ENCODE peak calls at places on chromosomes 5 and 9, in four cellular contexts. Q is CD8-positive, alpha-beta memory T cell; M is NCI-H1092; L is stimulated activated CD8-positive, alpha-beta memory T cell treated with anti-CD3 and anti-CD28 coated beads, Interleukin-12 subunit alpha, Interleukin-12 subunit beta, amount 100 ng/mL, for 4 hours. C is an unnamed sample.

GRCh38 chr5:100970646-100971045 is 67.6 kb upstream of the ST8SIA4 start:
- DNase-seq in Q (no peak), M (no peak), L (no peak), C (no peak)

GRCh38 chr5:10262121-10262774 is 12.2 kb downstream of the CCT5 start:
- DNase-seq in Q (no peak), M (no peak), L (no peak), C (no peak)

GRCh38 chr9:127074561-127075548 is 47.6 kb downstream of the ANGPTL2 start:
- DNase-seq in Q (no peak), M (no peak), L (no peak), C (no peak)

GRCh38 chr5:140292212-140293040 is 10.5 kb downstream of the PFDN1 start:
- DNase-seq in Q (no peak), M (no peak), L (no peak), C (no peak)

GRCh38 chr9:136902259-136902821 is 16.0 kb downstream of the TRAF2 start:
- DNase-seq in Q (peak; percentile 78), M (no peak), L (peak; percentile 63), C (peak; percentile 60)

GRCh38 chr5:23139338-23140171 is 286.4 kb upstream of the CDH12 start:
- DNase-seq in Q (no peak), M (peak; percentile 14), L (no peak), C (no peak)

GRCh38 chr9:89277043-89277442 is 34.0 kb upstream of the CKS2 start:
- DNase-seq in Q (no peak), M (no peak), L (no peak), C (no peak)

GRCh38 chr5:131792900-131793299 is 3.9 kb downstream of the FNIP1 start:
- DNase-seq in Q (no peak), M (no peak), L (no peak), C (no peak)

GRCh38 chr5:122346897-122347581 is 35.0 kb downstream of the SNCAIP start:
- DNase-seq in Q (no peak), M (no peak), L (no peak), C (no peak)

GRCh38 chr5:159174511-159175168 is 34.7 kb downstream of the RNF145 start:
- DNase-seq in Q (no peak), M (no peak), L (no peak), C (no peak)

GRCh38 chr9:117412006-117412715 is 2.7 kb downstream of the ASTN2 start:
- DNase-seq in Q (no peak), M (peak; percentile 44), L (no peak), C (no peak)

GRCh38 chr5:56680731-56681130 is 134.6 kb upstream of the MAP3K1 start:
- DNase-seq in Q (no peak), M (no peak), L (no peak), C (no peak)

GRCh38 chr9:12843735-12844134 is 68.9 kb downstream of the LURAP1L start:
- DNase-seq in Q (no peak), M (no peak), L (no peak), C (no peak)

GRCh38 chr9:84493284-84493947 is 152.9 kb upstream of the SLC28A3 start:
- DNase-seq in Q (no peak), M (no peak), L (no peak), C (no peak)

GRCh38 chr9:136187683-136188586 is 17.0 kb downstream of the LHX3 start:
- DNase-seq in Q (no peak), M (no peak), L (no peak), C (no peak)

GRCh38 chr9:91040371-91041215 is 239.0 kb downstream of the SYK start:
- DNase-seq in Q (no peak), M (no peak), L (no peak), C (no peak)

C was measured in naive thymus-derived CD4-positive, alpha-beta T cell.